ENCODE peak calls at places on chromosomes 11 and 22, in five cellular contexts. One of them, this sample, is unnamed. For H3K9me3, the result is how much of the 10 kb centered on the place peaks cover.

GRCh38 chr11:68677432-68677831 is 6.9 kb upstream of the GAL start:
- DNase-seq in H1: no peak
- DNase-seq in IMR-90: peak
- DNase-seq in neural progenitor cell: no peak
- DNase-seq in pancreas: peak
- DNase-seq in this sample: no peak

GRCh38 chr11:103832762-103833161 is 203.7 kb upstream of the DDI1 start:
- DNase-seq in IMR-90: peak
- DNase-seq in neural progenitor cell: no peak
- DNase-seq in pancreas: no peak
- DNase-seq in H1: no peak
- DNase-seq in this sample: no peak

GRCh38 chr11:104254347-104254746 is 90.4 kb upstream of the PDGFD start:
- DNase-seq in H1: peak
- DNase-seq in IMR-90: no peak
- DNase-seq in pancreas: peak
- DNase-seq in neural progenitor cell: peak
- DNase-seq in this sample: no peak

GRCh38 chr11:46001427-46002049 is 79.1 kb downstream of the LARGE2 start:
- DNase-seq in H1: no peak
- DNase-seq in IMR-90: peak
- DNase-seq in neural progenitor cell: peak
- DNase-seq in pancreas: no peak
- DNase-seq in this sample: no peak

GRCh38 chr11:100682247-100682969 is 4.7 kb upstream of the ARHGAP42 start:
- DNase-seq in neural progenitor cell: no peak
- DNase-seq in H1: no peak
- DNase-seq in pancreas: no peak
- DNase-seq in IMR-90: peak
- DNase-seq in this sample: no peak

GRCh38 chr22:27237342-27237741 is 564.2 kb downstream of the MN1 start:
- DNase-seq in H1: no peak
- DNase-seq in neural progenitor cell: no peak
- DNase-seq in IMR-90: no peak
- DNase-seq in pancreas: no peak
- DNase-seq in this sample: no peak

GRCh38 chr22:35102663-35103062 is 36.7 kb downstream of the ISX start:
- DNase-seq in pancreas: no peak
- DNase-seq in H1: peak
- DNase-seq in IMR-90: peak
- DNase-seq in neural progenitor cell: peak
- DNase-seq in this sample: no peak

GRCh38 chr11:2593393-2593950 is 106.3 kb downstream of the KCNQ1OT1 start:
- DNase-seq in H1: no peak
- DNase-seq in neural progenitor cell: no peak
- DNase-seq in IMR-90: no peak
- DNase-seq in pancreas: no peak
- DNase-seq in this sample: no peak

GRCh38 chr22:46287873-46288751 is 8.6 kb upstream of the GTSE1 start:
- DNase-seq in pancreas: no peak
- DNase-seq in IMR-90: no peak
- DNase-seq in H1: no peak
- DNase-seq in neural progenitor cell: no peak
- DNase-seq in this sample: peak

GRCh38 chr11:120575461-120575860 is 63.9 kb downstream of the GRIK4 start:
- DNase-seq in neural progenitor cell: no peak
- DNase-seq in IMR-90: no peak
- DNase-seq in H1: no peak
- DNase-seq in pancreas: no peak
- DNase-seq in this sample: no peak

DNA sequence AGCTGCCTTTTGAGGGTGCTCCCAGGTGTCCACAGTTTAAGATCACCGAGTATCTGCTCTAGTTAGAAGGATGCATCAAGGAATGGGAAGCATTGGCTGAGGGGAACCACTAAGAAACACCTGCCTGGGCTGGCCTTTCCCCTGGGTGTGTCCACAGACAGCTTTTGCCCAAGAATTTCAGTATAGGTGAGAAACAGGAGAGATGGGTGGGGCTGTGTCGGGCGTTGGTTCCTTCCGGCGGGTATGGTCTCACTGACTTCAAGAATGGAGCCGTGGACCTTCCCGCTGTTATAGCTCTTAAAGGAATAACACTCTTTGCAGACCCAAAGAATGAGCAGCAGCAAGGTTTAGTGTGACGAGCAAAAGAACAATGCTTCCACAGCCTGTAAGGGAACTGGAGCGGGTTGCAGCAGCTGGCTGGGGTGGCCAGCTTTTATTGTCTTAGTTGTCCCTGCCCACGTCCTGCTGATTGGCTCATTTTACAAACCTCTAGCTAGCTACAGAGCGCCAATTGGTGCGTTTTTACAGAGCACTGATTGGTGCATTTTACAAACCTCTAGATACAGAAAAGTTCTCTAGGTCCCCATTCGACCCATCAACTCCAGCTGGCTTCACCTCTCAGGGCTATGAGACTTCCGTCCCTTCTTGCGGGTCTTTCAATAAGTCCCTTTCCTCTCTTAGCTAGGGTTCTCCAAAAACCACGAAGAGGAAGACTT is 2.4 kb downstream of the FADS1 start:
- DNase-seq in IMR-90: no peak
- DNase-seq in pancreas: no peak
- DNase-seq in neural progenitor cell: peak
- DNase-seq in H1: no peak
- DNase-seq in this sample: no peak
- H3K9me3 ChIP-seq in IMR-90: under half
- H3K9me3 ChIP-seq in pancreas: under half
- H3K9me3 ChIP-seq in neural progenitor cell: under half
- H3K9me3 ChIP-seq in H1: under half
- H3K9me3 ChIP-seq in this sample: under half

GRCh38 chr11:8772571-8772970 is 90.0 kb downstream of the RPL27A start:
- DNase-seq in H1: no peak
- DNase-seq in neural progenitor cell: no peak
- DNase-seq in pancreas: no peak
- DNase-seq in IMR-90: no peak
- DNase-seq in this sample: no peak
- H3K4me3 ChIP-seq in H1: no peak
- H3K4me3 ChIP-seq in neural progenitor cell: no peak
- H3K4me3 ChIP-seq in pancreas: no peak
- H3K4me3 ChIP-seq in IMR-90: no peak
- H3K4me3 ChIP-seq in this sample: peak

GRCh38 chr22:48828688-48829087 is 999.0 kb downstream of the BRD1 start:
- DNase-seq in pancreas: no peak
- DNase-seq in IMR-90: no peak
- DNase-seq in H1: no peak
- DNase-seq in neural progenitor cell: no peak
- DNase-seq in this sample: no peak

GRCh38 chr22:48827228-48827810 is 1000.4 kb downstream of the BRD1 start:
- DNase-seq in pancreas: no peak
- DNase-seq in IMR-90: no peak
- DNase-seq in H1: peak
- DNase-seq in neural progenitor cell: no peak
- DNase-seq in this sample: no peak

GRCh38 chr22:48829908-48830307 is 997.8 kb downstream of the BRD1 start:
- DNase-seq in pancreas: no peak
- DNase-seq in H1: no peak
- DNase-seq in IMR-90: no peak
- DNase-seq in neural progenitor cell: no peak
- DNase-seq in this sample: no peak

GRCh38 chr22:48826546-48826945 is 1001.1 kb downstream of the BRD1 start:
- DNase-seq in IMR-90: no peak
- DNase-seq in H1: no peak
- DNase-seq in pancreas: no peak
- DNase-seq in neural progenitor cell: no peak
- DNase-seq in this sample: no peak

DNA sequence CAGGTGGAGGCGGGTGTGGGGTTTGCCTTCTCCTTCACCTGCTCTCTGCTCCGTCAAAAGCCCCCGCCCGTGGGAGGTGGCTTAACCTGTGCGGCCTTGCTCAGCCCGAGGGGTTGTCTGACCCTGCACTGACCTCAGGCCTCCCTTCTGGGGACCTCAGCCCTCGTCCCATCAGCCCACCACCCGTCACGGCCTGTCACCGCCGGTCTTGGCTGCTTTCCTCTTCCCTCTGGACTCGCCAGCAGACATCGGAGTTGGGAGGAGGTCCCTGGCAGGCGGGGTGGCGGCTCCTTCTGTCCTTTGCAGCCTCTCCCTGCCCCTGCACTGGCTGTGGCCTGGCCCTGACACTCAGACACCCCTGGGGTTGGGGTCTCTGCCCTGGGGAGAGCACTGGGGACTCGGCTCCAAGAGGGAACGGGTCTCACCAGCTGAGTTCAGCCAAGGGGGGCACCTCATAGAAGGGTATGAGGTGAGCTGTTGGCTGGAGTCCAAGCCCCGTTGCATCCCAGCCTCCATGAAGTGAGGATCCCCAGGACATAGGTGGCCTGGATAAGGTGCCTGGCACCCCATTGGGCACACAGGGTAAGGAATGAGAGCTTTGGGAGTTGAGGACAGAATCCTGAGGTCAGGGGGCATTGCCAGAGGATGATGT is 999.6 kb downstream of the BRD1 start:
- DNase-seq in pancreas: no peak
- DNase-seq in H1: peak
- DNase-seq in IMR-90: no peak
- DNase-seq in neural progenitor cell: no peak
- DNase-seq in this sample: no peak
- H3K9me3 ChIP-seq in pancreas: under half
- H3K9me3 ChIP-seq in H1: under half
- H3K9me3 ChIP-seq in IMR-90: half or more
- H3K9me3 ChIP-seq in neural progenitor cell: under half
- H3K9me3 ChIP-seq in this sample: under half

DNA sequence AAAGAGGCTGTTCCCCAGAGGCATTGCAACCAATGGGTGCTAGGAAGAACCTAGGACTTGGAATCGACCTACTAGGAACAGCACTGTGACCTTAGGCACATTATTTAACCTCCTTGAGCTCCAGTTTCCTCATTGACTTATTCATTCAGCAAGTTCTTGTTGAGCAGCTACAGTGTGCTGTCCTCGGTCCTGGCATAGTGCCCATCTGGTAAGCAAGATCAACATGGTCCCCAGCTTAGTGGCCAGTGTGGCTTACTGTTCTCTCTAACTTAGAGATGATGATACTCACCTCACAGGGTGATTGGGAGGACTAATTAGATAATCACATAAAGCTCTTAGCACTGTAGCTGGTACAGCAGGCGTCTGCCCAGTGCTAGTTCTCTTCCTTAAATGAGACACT is 8.2 kb downstream of the ABCG4 start:
- DNase-seq in IMR-90: no peak
- DNase-seq in pancreas: no peak
- DNase-seq in neural progenitor cell: no peak
- DNase-seq in H1: no peak
- DNase-seq in this sample: no peak
- H3K4me3 ChIP-seq in IMR-90: no peak
- H3K4me3 ChIP-seq in pancreas: no peak
- H3K4me3 ChIP-seq in neural progenitor cell: no peak
- H3K4me3 ChIP-seq in H1: no peak
- H3K4me3 ChIP-seq in this sample: no peak

GRCh38 chr11:129734654-129735053 is 81.0 kb upstream of the TMEM45B start:
- DNase-seq in IMR-90: no peak
- DNase-seq in neural progenitor cell: no peak
- DNase-seq in H1: no peak
- DNase-seq in pancreas: no peak
- DNase-seq in this sample: no peak
- H3K9me3 ChIP-seq in IMR-90: under half
- H3K9me3 ChIP-seq in neural progenitor cell: under half
- H3K9me3 ChIP-seq in H1: under half
- H3K9me3 ChIP-seq in pancreas: under half
- H3K9me3 ChIP-seq in this sample: under half

DNA sequence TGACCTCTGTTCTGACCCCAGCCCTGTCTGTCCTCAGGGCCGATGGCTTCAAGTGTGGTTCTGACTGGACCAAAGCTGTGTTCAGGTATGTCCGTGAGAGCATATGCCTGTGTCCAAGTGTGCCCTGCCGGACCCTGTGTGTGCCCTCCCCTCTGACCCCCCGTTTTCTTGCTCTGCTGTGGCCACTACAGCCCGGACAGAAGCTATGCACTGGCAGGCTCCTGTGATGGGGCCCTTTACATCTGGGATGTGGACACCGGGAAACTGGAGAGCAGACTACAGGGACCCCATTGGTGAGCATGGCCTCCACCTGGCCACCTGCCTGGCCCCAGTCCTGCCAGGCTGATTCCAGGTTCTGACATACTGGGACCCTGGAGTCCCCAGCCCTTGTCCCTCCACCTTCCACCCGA is 14.5 kb downstream of the ATG16L2 start:
- DNase-seq in IMR-90: no peak
- DNase-seq in neural progenitor cell: no peak
- DNase-seq in H1: no peak
- DNase-seq in pancreas: no peak
- DNase-seq in this sample: no peak
- H3K4me3 ChIP-seq in IMR-90: no peak
- H3K4me3 ChIP-seq in neural progenitor cell: no peak
- H3K4me3 ChIP-seq in H1: no peak
- H3K4me3 ChIP-seq in pancreas: no peak
- H3K4me3 ChIP-seq in this sample: no peak

GRCh38 chr11:74866557-74866956 is 82.3 kb downstream of the XRRA1 start:
- DNase-seq in H1: no peak
- DNase-seq in pancreas: no peak
- DNase-seq in IMR-90: no peak
- DNase-seq in neural progenitor cell: no peak
- DNase-seq in this sample: no peak

GRCh38 chr11:74870485-74870884 is 78.4 kb downstream of the XRRA1 start:
- DNase-seq in neural progenitor cell: peak
- DNase-seq in IMR-90: peak
- DNase-seq in H1: no peak
- DNase-seq in pancreas: no peak
- DNase-seq in this sample: no peak

DNA sequence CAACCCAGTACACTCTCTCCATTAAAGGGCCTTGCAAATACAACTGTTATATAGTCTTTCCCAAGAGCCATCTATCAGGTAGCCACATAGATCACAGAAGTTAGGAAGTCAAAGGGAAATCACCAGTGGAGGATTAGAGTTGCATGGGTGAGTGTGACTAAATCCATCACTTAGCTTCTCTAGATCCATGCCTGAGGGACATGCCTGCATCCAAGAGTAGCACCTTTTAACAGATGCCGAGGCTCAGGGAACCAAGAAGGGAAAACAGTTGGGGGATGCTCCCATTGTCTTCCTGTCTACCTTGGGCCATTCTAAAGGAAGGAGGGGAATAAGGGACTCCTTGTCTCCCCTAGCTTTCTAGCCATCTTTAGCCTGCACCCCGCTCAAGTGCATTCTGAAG is 77.9 kb downstream of the XRRA1 start:
- DNase-seq in H1: no peak
- DNase-seq in pancreas: no peak
- DNase-seq in IMR-90: no peak
- DNase-seq in neural progenitor cell: no peak
- DNase-seq in this sample: no peak
- H3K9me3 ChIP-seq in H1: under half
- H3K9me3 ChIP-seq in pancreas: under half
- H3K9me3 ChIP-seq in IMR-90: under half
- H3K9me3 ChIP-seq in neural progenitor cell: under half
- H3K9me3 ChIP-seq in this sample: half or more

This sample was measured in esophagus squamous epithelium.